ENCODE peak calls at places on chromosomes 13 and 19, in seven cellular contexts. Y, D, T, E, R, N and C are unnamed samples.
A peak's percentile ranks its signal among the peaks of the same experiment; 100 is the strongest.

GRCh38 chr19:7932276-7932929 is 6.5 kb upstream of the CTXN1 start:
- DNase-seq in Y (no peak), D (no peak), T (no peak), E (no peak), R (no peak), N (no peak), C (no peak)

GRCh38 chr19:41031926-41032325 is 40.8 kb downstream of the CYP2B6 start:
- DNase-seq in Y (no peak), D (no peak), T (no peak), E (no peak), R (no peak), N (no peak), C (no peak)

GRCh38 chr13:49810825-49811526 is 18.5 kb upstream of the KPNA3 start:
- DNase-seq in Y (no peak), D (no peak), T (peak; percentile 83), E (no peak), R (no peak), N (no peak), C (no peak)

GRCh38 chr19:56900573-56901097 is 60.1 kb upstream of the PEG3 start:
- DNase-seq in Y (no peak), D (no peak), T (no peak), E (no peak), R (no peak), N (no peak), C (no peak)

GRCh38 chr19:9875796-9876195 is 40.7 kb downstream of the PIN1 start:
- DNase-seq in Y (no peak), D (no peak), T (no peak), E (no peak), R (no peak), N (no peak), C (no peak)

GRCh38 chr19:2089001-2089711 is 7.0 kb downstream of the MOB3A start:
- DNase-seq in Y (no peak), D (peak; percentile 31), T (peak; percentile 36), E (no peak), R (no peak), N (no peak), C (no peak)

GRCh38 chr19:32350492-32350891 is 5.1 kb downstream of the ZNF507 start:
- DNase-seq in Y (no peak), D (no peak), T (no peak), E (no peak), R (no peak), N (no peak), C (no peak)

GRCh38 chr19:1663854-1664253 is 11.4 kb upstream of the TCF3 start:
- DNase-seq in Y (no peak), D (no peak), T (no peak), E (no peak), R (no peak), N (no peak), C (no peak)

GRCh38 chr13:105414639-105415038 is 1120.8 kb downstream of the EFNB2 start:
- DNase-seq in Y (no peak), D (no peak), T (no peak), E (no peak), R (no peak), N (no peak), C (no peak)

GRCh38 chr13:71661921-71662320 is 205.1 kb downstream of the DACH1 start:
- DNase-seq in Y (no peak), D (peak; percentile 92), T (peak; percentile 41), E (no peak), R (no peak), N (no peak), C (no peak)

GRCh38 chr19:28159065-28159464 is 1053.9 kb downstream of the UQCRFS1 start:
- DNase-seq in Y (no peak), D (no peak), T (no peak), E (no peak), R (no peak), N (no peak), C (no peak)

GRCh38 chr19:18650468-18651001 is 13.7 kb downstream of the KLHL26 start:
- DNase-seq in Y (no peak), D (peak; percentile 81), T (peak; percentile 93), E (peak; percentile 85), R (no peak), N (peak; percentile 83), C (no peak)

GRCh38 chr13:46795321-46795720 is 1.6 kb downstream of the ESD start:
- DNase-seq in Y (no peak), D (no peak), T (no peak), E (no peak), R (no peak), N (no peak), C (peak; percentile 7)

GRCh38 chr13:65932587-65933239 is 1297.4 kb downstream of the PCDH9 start:
- DNase-seq in Y (no peak), D (no peak), T (peak; percentile 7), E (no peak), R (no peak), N (no peak), C (no peak)

GRCh38 chr13:110981379-110981778 is 66.5 kb upstream of the ANKRD10 start:
- DNase-seq in Y (no peak), D (no peak), T (no peak), E (no peak), R (no peak), N (no peak), C (peak; percentile 58)
- TF ChIP-seq POLR2A in Y (no peak), D (no peak), T (no peak), E (no peak), R (no peak), N (no peak), C (no peak)

DNA sequence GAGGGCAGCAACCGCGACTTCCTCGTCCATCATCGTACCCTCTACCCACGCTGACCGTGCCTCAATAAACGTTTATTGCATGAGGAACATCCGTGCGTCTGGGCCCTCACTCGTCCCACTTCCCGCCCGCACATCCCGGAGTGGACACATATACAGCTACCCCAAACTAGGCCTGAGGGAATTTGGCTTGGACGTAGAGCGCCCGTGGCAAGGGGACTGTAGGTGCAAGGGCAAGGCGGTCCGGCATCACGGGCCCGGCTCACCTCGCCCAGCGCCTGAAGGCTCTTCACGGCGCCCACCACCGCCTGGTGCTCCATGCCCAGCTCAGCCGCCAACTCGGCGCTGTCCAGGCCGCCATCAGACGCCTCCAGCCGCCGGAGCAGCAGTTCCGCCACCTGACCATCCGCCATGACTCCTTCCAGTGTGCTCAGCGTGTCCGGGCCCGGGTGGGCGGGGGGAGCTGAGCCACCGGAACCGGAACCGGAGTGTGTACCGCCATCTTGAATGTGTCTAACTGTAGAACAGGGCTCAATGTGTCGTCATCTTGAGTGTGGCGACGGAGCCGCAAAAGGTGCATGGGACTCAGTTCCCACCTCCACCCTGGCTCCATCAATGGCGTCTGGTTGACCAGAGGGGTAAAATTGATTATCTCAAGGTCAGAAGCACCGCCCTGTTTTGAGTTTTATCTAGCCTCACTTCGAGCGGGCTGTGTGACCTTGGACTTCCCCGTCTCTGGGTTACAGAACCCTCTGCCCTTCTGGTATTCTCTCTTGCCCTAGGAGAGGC is at the start of gene FARSA:
- DNase-seq in Y (peak; percentile 87), D (peak; percentile 94), T (peak; percentile 87), E (peak; percentile 92), R (peak; percentile 92), N (peak; percentile 90), C (peak; percentile 93)
- TF ChIP-seq POLR2A in Y (peak; percentile 82), D (peak; percentile 93), T (peak; percentile 84), E (no peak), R (peak; percentile 31), N (peak; percentile 43), C (peak; percentile 85)

DNA sequence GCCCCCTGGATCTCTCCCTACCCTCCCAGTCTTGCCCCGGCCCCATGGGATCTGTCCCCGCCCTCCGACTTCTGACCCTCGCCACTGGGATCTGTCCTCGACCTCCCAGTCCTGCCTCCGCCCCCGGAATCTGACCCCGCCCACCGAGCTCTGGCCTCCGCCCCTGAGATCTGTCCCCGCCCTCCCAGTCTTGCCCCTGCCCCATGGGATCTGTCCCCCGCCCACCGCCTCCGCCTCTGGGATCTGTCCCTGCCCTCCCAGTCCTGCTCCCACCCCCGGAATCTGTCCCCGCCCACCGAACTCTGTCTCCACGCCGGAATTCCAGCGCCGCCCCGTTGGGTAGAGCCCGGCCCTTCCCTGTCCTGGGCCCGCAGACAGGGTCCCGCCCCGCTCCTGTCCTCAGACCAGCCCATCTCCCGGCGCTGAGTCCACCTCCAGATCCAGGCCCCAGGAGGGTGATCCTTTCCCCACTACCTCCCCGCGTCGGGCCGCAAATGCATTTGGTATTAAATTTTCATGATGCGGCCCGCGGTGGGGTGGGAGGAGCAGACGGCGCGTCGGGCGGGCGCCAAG is 1.6 kb upstream of the SLC17A7 start:
- DNase-seq in Y (peak; percentile 96), D (peak; percentile 83), T (peak; percentile 73), E (peak; percentile 95), R (peak; percentile 94), N (peak; percentile 85), C (no peak)
- TF ChIP-seq POLR2A in Y (no peak), D (no peak), T (no peak), E (no peak), R (no peak), N (no peak), C (no peak)

GRCh38 chr13:80340643-80341097 is 256 bp downstream of the SPRY2 start:
- DNase-seq in Y (no peak), D (peak; percentile 66), T (peak; percentile 70), E (no peak), R (no peak), N (no peak), C (peak; percentile 68)
- TF ChIP-seq POLR2A in Y (no peak), D (no peak), T (no peak), E (no peak), R (no peak), N (no peak), C (no peak)

GRCh38 chr19:42268142-42268703 is 829 bp upstream of the CIC start:
- DNase-seq in Y (peak; percentile 100), D (peak; percentile 99), T (peak; percentile 99), E (peak; percentile 99), R (peak; percentile 99), N (peak; percentile 98), C (peak; percentile 100)
- TF ChIP-seq POLR2A in Y (peak; percentile 58), D (peak; percentile 25), T (peak; percentile 79), E (peak; percentile 96), R (peak; percentile 72), N (peak; percentile 89), C (peak; percentile 90)

GRCh38 chr13:44652223-44652622 is 76.1 kb upstream of the TSC22D1 start:
- DNase-seq in Y (no peak), D (no peak), T (no peak), E (no peak), R (no peak), N (no peak), C (no peak)
- TF ChIP-seq POLR2A in Y (no peak), D (no peak), T (no peak), E (no peak), R (no peak), N (no peak), C (no peak)

GRCh38 chr19:5714819-5715218 is 5.1 kb downstream of the LONP1 start:
- DNase-seq in Y (no peak), D (no peak), T (no peak), E (no peak), R (no peak), N (no peak), C (no peak)

GRCh38 chr19:5718579-5719273 is 1.2 kb downstream of the LONP1 start:
- DNase-seq in Y (no peak), D (peak; percentile 67), T (peak; percentile 91), E (no peak), R (no peak), N (no peak), C (peak; percentile 91)

GRCh38 chr19:5718032-5718578 is 1.8 kb downstream of the LONP1 start:
- DNase-seq in Y (no peak), D (no peak), T (peak; percentile 72), E (no peak), R (no peak), N (no peak), C (peak; percentile 78)

GRCh38 chr19:5719274-5719960 is 529 bp downstream of the LONP1 start:
- DNase-seq in Y (no peak), D (peak; percentile 40), T (peak; percentile 13), E (no peak), R (no peak), N (no peak), C (peak; percentile 68)

GRCh38 chr19:5717215-5717614 is 2.7 kb downstream of the LONP1 start:
- DNase-seq in Y (no peak), D (no peak), T (no peak), E (no peak), R (no peak), N (no peak), C (no peak)
- TF ChIP-seq POLR2A in Y (no peak), D (no peak), T (no peak), E (no peak), R (no peak), N (no peak), C (no peak)